ENCODE peak calls at places on chromosomes 5 and 9, in five cellular contexts. N is naive thymus-derived CD4-positive, alpha-beta T cell; L is tibial nerve; U is heart left ventricle; A is stomach. Z is an unnamed sample.

GRCh38 chr9:9746826-9747225 is 866.0 kb downstream of the PTPRD start:
- DNase-seq in U (no peak), A (no peak), L (no peak), N (no peak), Z (no peak)

GRCh38 chr5:107301959-107302840 is 368.5 kb downstream of the EFNA5 start:
- DNase-seq in L (no peak), A (no peak), N (no peak), U (no peak), Z (no peak)

GRCh38 chr5:56211298-56211865 is 21.7 kb downstream of the ANKRD55 start:
- DNase-seq in A (no peak), N (no peak), L (peak; percentile 19), U (no peak), Z (no peak)

GRCh38 chr9:98859941-98860340 is 52.5 kb downstream of the GALNT12 start:
- DNase-seq in N (no peak), L (no peak), A (no peak), U (no peak), Z (peak; percentile 10)

GRCh38 chr9:121321039-121321503 is 49.0 kb downstream of the STOM start:
- DNase-seq in U (no peak), N (no peak), A (no peak), L (no peak), Z (no peak)

GRCh38 chr9:86407022-86407421 is 52.8 kb upstream of the TUT7 start:
- DNase-seq in U (no peak), N (no peak), A (peak; percentile 79), L (no peak), Z (no peak)

GRCh38 chr5:94316916-94317838 is 301.2 kb downstream of the KIAA0825 start:
- DNase-seq in L (no peak), U (no peak), N (no peak), A (no peak), Z (no peak)

GRCh38 chr9:19922476-19923118 is 133.8 kb upstream of the SLC24A2 start:
- DNase-seq in L (no peak), U (peak; percentile 27), N (no peak), A (no peak), Z (no peak)

GRCh38 chr5:72300590-72301339 is 19.3 kb downstream of the MRPS27 start:
- DNase-seq in L (no peak), U (no peak), N (no peak), A (no peak), Z (no peak)

GRCh38 chr9:132575005-132575609 is 7.3 kb upstream of the BARHL1 start:
- DNase-seq in A (peak; percentile 70), N (no peak), L (peak; percentile 28), U (peak; percentile 61), Z (peak; percentile 80)

GRCh38 chr5:159732220-159732619 is 184.1 kb upstream of the ADRA1B start:
- DNase-seq in A (no peak), N (no peak), L (no peak), U (no peak), Z (no peak)

GRCh38 chr5:65926276-65926761 is at the start of gene ERBIN:
- DNase-seq in N (peak; percentile 62), U (peak; percentile 88), L (peak; percentile 76), A (peak; percentile 87), Z (peak; percentile 91)

GRCh38 chr5:65928860-65929259 is 2.5 kb downstream of the ERBIN start:
- DNase-seq in L (no peak), N (no peak), U (no peak), A (no peak), Z (no peak)

GRCh38 chr5:65926893-65927292 is 518 bp downstream of the ERBIN start:
- DNase-seq in N (peak; percentile 2), U (peak; percentile 9), L (peak; percentile 36), A (no peak), Z (no peak)

GRCh38 chr5:65928341-65928752 is 2.0 kb downstream of the ERBIN start:
- DNase-seq in A (no peak), U (no peak), N (no peak), L (no peak), Z (no peak)

GRCh38 chr5:65927497-65928340 is 1.3 kb downstream of the ERBIN start:
- DNase-seq in N (peak; percentile 37), L (no peak), U (no peak), A (no peak), Z (no peak)
- H3K27ac ChIP-seq in N (peak overlapping the region; percentile 96), L (peak overlapping the region; percentile 100), U (peak overlapping the region; percentile 99), A (peak overlapping the region; percentile 99), Z (peak overlapping the region; percentile 99)

GRCh38 chr9:127918201-127919107 is 1.6 kb upstream of the ST6GALNAC4 start:
- DNase-seq in A (no peak), U (no peak), N (no peak), L (no peak), Z (no peak)

GRCh38 chr9:127920794-127921193 is 4.0 kb upstream of the ST6GALNAC4 start:
- DNase-seq in L (no peak), U (no peak), A (no peak), N (no peak), Z (no peak)

GRCh38 chr9:127917603-127918002 is 762 bp upstream of the ST6GALNAC4 start:
- DNase-seq in U (no peak), A (no peak), N (no peak), L (no peak), Z (no peak)

GRCh38 chr9:127921592-127922120 is 4.8 kb upstream of the ST6GALNAC4 start:
- DNase-seq in L (peak; percentile 79), A (peak; percentile 81), U (peak; percentile 67), N (peak; percentile 58), Z (peak; percentile 89)

GRCh38 chr9:127919253-127919815 is 2.5 kb upstream of the ST6GALNAC4 start:
- DNase-seq in N (no peak), U (peak; percentile 75), L (peak; percentile 89), A (peak; percentile 83), Z (no peak)
- H3K4me1 ChIP-seq in N (peaks cover 29% of the 10 kb centered on the region), U (peaks cover 26% of the 10 kb centered on the region), L (peaks cover 65% of the 10 kb centered on the region), A (peaks cover 54% of the 10 kb centered on the region), Z (peaks cover 54% of the 10 kb centered on the region)

GRCh38 chr5:149011731-149012130 is 51.1 kb downstream of the SH3TC2 start:
- DNase-seq in L (no peak), N (no peak), A (no peak), U (no peak), Z (no peak)
- H3K27ac ChIP-seq in L (no peak overlapping the region), N (no peak overlapping the region), A (no peak overlapping the region), U (no peak overlapping the region), Z (no peak overlapping the region)

DNA sequence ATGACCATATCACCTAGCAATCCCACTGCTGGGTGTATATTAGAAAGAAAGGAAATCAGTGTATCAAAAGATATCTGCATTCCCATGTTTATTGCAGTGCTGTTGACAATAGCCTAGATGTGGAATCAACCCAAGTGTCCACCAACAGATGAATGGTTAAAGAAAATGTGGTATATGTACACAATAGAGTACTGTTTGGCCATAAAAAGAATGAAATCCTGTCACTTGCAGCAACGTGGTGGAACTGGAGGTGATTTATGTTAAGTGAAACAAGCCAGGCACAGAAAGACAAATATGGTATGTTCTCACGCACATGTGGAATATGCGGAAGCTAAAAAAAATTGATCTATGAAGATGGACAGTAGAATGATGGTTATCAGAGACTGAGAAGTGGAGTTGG is 221.6 kb upstream of the DAP start:
- DNase-seq in A (no peak), N (no peak), L (no peak), U (no peak), Z (no peak)
- H3K4me1 ChIP-seq in A (no peaks in the 10 kb centered on the region), N (no peaks in the 10 kb centered on the region), L (peaks cover 2% of the 10 kb centered on the region), U (no peaks in the 10 kb centered on the region), Z (no peaks in the 10 kb centered on the region)

DNA sequence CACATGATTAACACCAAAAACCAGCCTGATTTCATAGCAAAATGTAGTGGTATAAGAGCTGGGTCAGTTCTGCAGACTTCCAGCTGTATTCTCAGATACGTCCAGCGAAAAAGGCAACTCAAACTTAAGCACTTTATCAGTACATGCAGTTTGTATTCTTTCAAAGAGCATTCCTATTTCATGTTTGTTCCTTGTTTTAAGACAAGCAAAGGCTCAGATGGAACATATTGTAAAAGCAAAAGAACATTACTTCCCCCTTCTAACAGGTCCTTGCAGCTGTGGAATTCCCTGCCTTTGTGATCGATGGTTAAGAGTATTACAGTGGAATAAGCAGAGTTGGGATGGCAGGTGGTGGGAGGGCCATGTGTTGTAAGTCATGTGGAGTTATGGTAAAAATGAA is 86.3 kb upstream of the GRHPR start:
- DNase-seq in A (no peak), U (no peak), L (no peak), N (no peak), Z (no peak)
- H3K27ac ChIP-seq in A (no peak overlapping the region), U (no peak overlapping the region), L (no peak overlapping the region), N (no peak overlapping the region), Z (no peak overlapping the region)

DNA sequence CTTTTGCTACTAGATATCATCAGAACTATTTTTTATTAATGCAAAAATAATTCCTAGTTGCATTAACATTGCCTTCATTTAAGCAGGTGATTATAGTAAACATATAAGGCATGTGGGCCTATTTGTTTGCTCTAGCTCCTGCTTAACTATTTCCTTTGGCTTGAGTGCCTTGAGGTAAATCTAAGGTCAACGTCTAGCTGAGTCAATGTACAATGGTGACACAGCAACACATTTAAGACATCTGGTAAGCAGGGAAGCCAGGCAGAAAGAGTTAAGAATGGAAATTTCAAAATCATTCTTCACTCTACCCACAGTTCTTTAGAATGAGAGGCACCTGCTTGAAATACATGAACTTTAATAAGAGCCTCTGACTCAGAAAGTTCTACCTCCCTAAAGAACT is 111.9 kb upstream of the FST start:
- DNase-seq in N (no peak), A (no peak), U (no peak), L (no peak), Z (no peak)
- H3K4me1 ChIP-seq in N (no peaks in the 10 kb centered on the region), A (no peaks in the 10 kb centered on the region), U (no peaks in the 10 kb centered on the region), L (peaks cover 6% of the 10 kb centered on the region), Z (no peaks in the 10 kb centered on the region)

GRCh38 chr5:180591249-180591887 is at the start of gene SCGB3A1:
- DNase-seq in N (no peak), U (no peak), A (no peak), L (no peak), Z (no peak)
- H3K27ac ChIP-seq in N (no peak within 1 kb of the TSS), U (no peak within 1 kb of the TSS), A (no peak within 1 kb of the TSS), L (no peak within 1 kb of the TSS), Z (no peak within 1 kb of the TSS)

GRCh38 chr5:134374234-134374633 is 2.9 kb downstream of the UBE2B start:
- DNase-seq in N (no peak), L (no peak), A (no peak), U (no peak), Z (no peak)

GRCh38 chr5:134370871-134371833 is at the start of gene UBE2B:
- DNase-seq in L (peak; percentile 100), N (peak; percentile 97), A (peak; percentile 98), U (peak; percentile 99), Z (peak; percentile 100)

GRCh38 chr5:134371834-134372340 is 518 bp downstream of the UBE2B start:
- DNase-seq in A (peak; percentile 55), N (no peak), L (peak; percentile 23), U (peak; percentile 55), Z (peak; percentile 41)

GRCh38 chr5:134365604-134366003 is 1.4 kb downstream of the CDKL3 start:
- DNase-seq in U (no peak), N (no peak), L (no peak), A (no peak), Z (no peak)

DNA sequence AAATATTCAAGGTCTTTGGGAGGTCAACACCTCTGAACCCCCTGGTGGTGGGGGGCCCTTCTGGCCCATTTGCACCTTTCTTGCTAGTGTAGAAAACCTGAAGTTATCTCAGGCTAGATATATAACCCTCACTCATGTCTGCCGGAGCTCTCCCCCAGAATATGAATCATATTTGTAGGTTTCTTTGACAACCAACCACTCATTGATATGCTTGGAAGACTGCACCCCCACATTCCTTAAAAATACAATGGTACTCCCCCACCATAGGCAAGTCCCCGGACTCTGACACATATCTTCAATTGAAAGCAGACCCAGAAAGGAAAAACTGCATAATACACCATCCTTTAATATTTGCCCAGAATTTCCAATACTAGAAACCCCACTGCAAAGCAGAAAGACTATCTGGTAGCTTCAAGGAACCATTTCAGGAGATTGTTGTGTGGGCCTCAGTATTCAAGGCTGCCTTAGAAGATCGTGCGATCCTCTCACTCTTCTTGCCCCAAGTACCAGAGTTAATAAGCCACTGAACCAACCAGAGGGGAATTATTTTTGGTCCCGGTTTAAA is 981 bp upstream of the UBE2B start:
- DNase-seq in L (no peak), N (no peak), U (no peak), A (no peak), Z (no peak)
- H3K4me1 ChIP-seq in L (peaks cover 66% of the 10 kb centered on the region), N (peaks cover 27% of the 10 kb centered on the region), U (peaks cover 22% of the 10 kb centered on the region), A (peaks cover 32% of the 10 kb centered on the region), Z (no peaks in the 10 kb centered on the region)